ENCODE peak calls at places on chromosomes 3 and 15, in seven cellular contexts. I is effector memory CD4-positive, alpha-beta T cell; V is tibial nerve; B is H9; O is right lobe of liver; A is astrocyte; P is dorsolateral prefrontal cortex. S is an unnamed sample.

GRCh38 chr15:47987908-47988532 is 132.8 kb upstream of the SLC24A5 start:
- DNase-seq in I (no peak), V (peak), B (no peak), O (no peak), A (peak), P (no peak), S (no peak)

GRCh38 chr3:136428167-136428566 is 178.0 kb downstream of the PCCB start:
- DNase-seq in I (no peak), V (no peak), B (no peak), O (no peak), A (peak), P (no peak), S (no peak)

GRCh38 chr15:60799885-60800728 is 321.2 kb upstream of the ICE2 start:
- DNase-seq in I (no peak), V (no peak), B (no peak), O (no peak), A (peak), P (no peak), S (no peak)

GRCh38 chr3:66037986-66038369 is 740 bp downstream of the MAGI1 start:
- DNase-seq in I (no peak), V (no peak), B (no peak), O (peak), A (no peak), P (no peak), S (no peak)

GRCh38 chr3:27800261-27800660 is 78.1 kb upstream of the EOMES start:
- DNase-seq in I (no peak), V (no peak), B (no peak), O (no peak), A (no peak), P (no peak), S (no peak)

GRCh38 chr3:134361162-134361831 is 12.9 kb downstream of the AMOTL2 start:
- DNase-seq in I (no peak), V (no peak), B (no peak), O (peak), A (no peak), P (peak), S (no peak)

GRCh38 chr3:184642623-184643308 is 69.1 kb downstream of the MAGEF1 start:
- DNase-seq in I (no peak), V (no peak), B (no peak), O (no peak), A (no peak), P (no peak), S (no peak)

GRCh38 chr3:177338697-177339219 is 141.5 kb upstream of the TBL1XR1 start:
- DNase-seq in I (no peak), V (no peak), B (no peak), O (no peak), A (peak), P (no peak), S (no peak)

GRCh38 chr3:42071720-42072582 is 19.2 kb upstream of the TRAK1 start:
- DNase-seq in I (no peak), V (peak), B (peak), O (peak), A (peak), P (peak), S (peak)

GRCh38 chr3:143674100-143674968 is 173.9 kb downstream of the SLC9A9 start:
- DNase-seq in I (peak), V (peak), B (peak), O (peak), A (peak), P (peak), S (peak)

GRCh38 chr15:75790631-75791336 is 52.5 kb upstream of the UBE2Q2 start:
- DNase-seq in I (no peak), V (no peak), B (peak), O (no peak), A (no peak), P (no peak), S (no peak)

GRCh38 chr3:122890077-122890484 is 95.2 kb downstream of the SLC49A4 start:
- DNase-seq in I (no peak), V (peak), B (peak), O (no peak), A (peak), P (peak), S (peak)

GRCh38 chr15:69820819-69821218 is 276.9 kb downstream of the TLE3 start:
- DNase-seq in I (no peak), V (no peak), B (peak), O (no peak), A (peak), P (no peak), S (no peak)

GRCh38 chr3:65936908-65937638 is 101.6 kb downstream of the MAGI1 start:
- DNase-seq in I (no peak), V (no peak), B (no peak), O (no peak), A (no peak), P (no peak), S (no peak)

GRCh38 chr3:131453536-131453935 is 49.2 kb downstream of the MRPL3 start:
- DNase-seq in I (no peak), V (no peak), B (no peak), O (no peak), A (no peak), P (no peak), S (no peak)

GRCh38 chr3:46759239-46760152 is 41.8 kb upstream of the PRSS50 start:
- DNase-seq in I (no peak), V (no peak), B (no peak), O (no peak), A (no peak), P (no peak), S (no peak)

GRCh38 chr15:63006032-63006878 is 36.3 kb upstream of the TPM1 start:
- DNase-seq in I (no peak), V (no peak), B (no peak), O (no peak), A (no peak), P (no peak), S (no peak)

GRCh38 chr3:43248194-43248593 is 38.1 kb upstream of the SNRK start:
- DNase-seq in I (no peak), V (no peak), B (no peak), O (no peak), A (no peak), P (no peak), S (no peak)

GRCh38 chr3:32236377-32236776 is 2.1 kb upstream of the CMTM8 start:
- DNase-seq in I (no peak), V (no peak), B (no peak), O (peak), A (no peak), P (no peak), S (no peak)

GRCh38 chr3:8560608-8561007 is 59.0 kb downstream of the LMCD1 start:
- DNase-seq in I (no peak), V (no peak), B (no peak), O (no peak), A (peak), P (no peak), S (no peak)

GRCh38 chr3:37712918-37713819 is 148.5 kb upstream of the CTDSPL start:
- DNase-seq in I (no peak), V (no peak), B (no peak), O (no peak), A (peak), P (no peak), S (no peak)

GRCh38 chr15:37056168-37056893 is 44.0 kb downstream of the MEIS2 start:
- DNase-seq in I (no peak), V (no peak), B (no peak), O (no peak), A (peak), P (no peak), S (no peak)

GRCh38 chr15:52717924-52718323 is 38.7 kb upstream of the ATOSA start:
- DNase-seq in I (no peak), V (no peak), B (no peak), O (no peak), A (no peak), P (no peak), S (no peak)

GRCh38 chr3:150636258-150636657 is 33.1 kb downstream of the SELENOT start:
- DNase-seq in I (no peak), V (no peak), B (no peak), O (no peak), A (no peak), P (no peak), S (no peak)

GRCh38 chr3:184716652-184717607 is 5.1 kb upstream of the MAGEF1 start:
- DNase-seq in I (no peak), V (peak), B (peak), O (no peak), A (peak), P (no peak), S (no peak)

GRCh38 chr15:32851619-32852416 is 134.0 kb downstream of the GREM1 start:
- DNase-seq in I (no peak), V (no peak), B (no peak), O (no peak), A (peak), P (no peak), S (no peak)

GRCh38 chr15:51341366-51342248 is at the start of gene GLDN:
- DNase-seq in I (no peak), V (no peak), B (peak), O (peak), A (peak), P (peak), S (peak)

GRCh38 chr3:71514621-71515020 is 68.9 kb downstream of the FOXP1 start:
- DNase-seq in I (no peak), V (no peak), B (no peak), O (no peak), A (peak), P (no peak), S (no peak)

GRCh38 chr15:42338500-42338899 is 20.8 kb upstream of the CAPN3 start:
- DNase-seq in I (no peak), V (no peak), B (no peak), O (no peak), A (no peak), P (no peak), S (no peak)

GRCh38 chr3:176663376-176663775 is 533.9 kb downstream of the TBL1XR1 start:
- DNase-seq in I (no peak), V (no peak), B (no peak), O (no peak), A (peak), P (no peak), S (no peak)

GRCh38 chr3:50620420-50620819 is 3.5 kb downstream of the MAPKAPK3 start:
- DNase-seq in I (no peak), V (no peak), B (no peak), O (no peak), A (no peak), P (no peak), S (peak)

GRCh38 chr3:66583646-66584045 is 82.8 kb upstream of the LRIG1 start:
- DNase-seq in I (no peak), V (no peak), B (no peak), O (no peak), A (no peak), P (no peak), S (no peak)

GRCh38 chr3:179706233-179706632 is 53.4 kb downstream of the USP13 start:
- DNase-seq in I (no peak), V (no peak), B (no peak), O (peak), A (no peak), P (no peak), S (no peak)

GRCh38 chr3:123880998-123881561 is 3.1 kb downstream of the MYLK start:
- DNase-seq in I (no peak), V (no peak), B (peak), O (no peak), A (peak), P (peak), S (no peak)

GRCh38 chr3:188415196-188415595 is 261.2 kb downstream of the LPP start:
- DNase-seq in I (no peak), V (no peak), B (no peak), O (no peak), A (no peak), P (no peak), S (no peak)

GRCh38 chr15:25862469-25863066 is 559 bp downstream of the ATP10A start:
- DNase-seq in I (peak), V (no peak), B (peak), O (peak), A (no peak), P (no peak), S (no peak)

GRCh38 chr3:98986073-98986472 is 84.6 kb upstream of the DCBLD2 start:
- DNase-seq in I (no peak), V (no peak), B (peak), O (no peak), A (peak), P (no peak), S (no peak)

GRCh38 chr3:98980915-98981596 is 79.6 kb upstream of the DCBLD2 start:
- DNase-seq in I (no peak), V (no peak), B (no peak), O (no peak), A (peak), P (no peak), S (no peak)

GRCh38 chr3:98982336-98982735 is 80.8 kb upstream of the DCBLD2 start:
- DNase-seq in I (no peak), V (no peak), B (no peak), O (no peak), A (peak), P (no peak), S (no peak)

GRCh38 chr3:98985406-98985805 is 83.9 kb upstream of the DCBLD2 start:
- DNase-seq in I (no peak), V (no peak), B (no peak), O (no peak), A (no peak), P (no peak), S (no peak)

DNA sequence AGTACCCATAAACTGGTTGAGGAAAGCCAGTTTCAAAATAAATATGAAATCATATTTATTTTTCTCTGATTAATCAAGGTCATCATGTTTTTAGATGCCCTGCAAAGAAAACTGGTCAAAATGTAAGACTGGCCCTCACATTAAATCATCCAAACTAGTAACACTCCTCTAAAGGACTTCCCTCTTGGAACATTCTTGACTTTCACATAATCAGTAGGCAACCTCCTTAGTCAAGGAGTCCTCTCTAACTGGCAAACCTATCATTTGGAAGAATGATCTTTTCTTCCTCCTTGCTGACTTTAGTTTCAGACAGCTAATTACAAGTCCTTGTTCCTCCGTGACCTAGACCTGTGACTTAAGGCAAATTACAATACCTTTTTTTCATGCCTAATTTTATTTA is 82.5 kb upstream of the DCBLD2 start:
- DNase-seq in I (no peak), V (no peak), B (no peak), O (no peak), A (no peak), P (no peak), S (no peak)
- H3K27ac ChIP-seq in I (no peak), V (peak), B (no peak), O (no peak), A (peak), P (no peak), S (no peak)

DNA sequence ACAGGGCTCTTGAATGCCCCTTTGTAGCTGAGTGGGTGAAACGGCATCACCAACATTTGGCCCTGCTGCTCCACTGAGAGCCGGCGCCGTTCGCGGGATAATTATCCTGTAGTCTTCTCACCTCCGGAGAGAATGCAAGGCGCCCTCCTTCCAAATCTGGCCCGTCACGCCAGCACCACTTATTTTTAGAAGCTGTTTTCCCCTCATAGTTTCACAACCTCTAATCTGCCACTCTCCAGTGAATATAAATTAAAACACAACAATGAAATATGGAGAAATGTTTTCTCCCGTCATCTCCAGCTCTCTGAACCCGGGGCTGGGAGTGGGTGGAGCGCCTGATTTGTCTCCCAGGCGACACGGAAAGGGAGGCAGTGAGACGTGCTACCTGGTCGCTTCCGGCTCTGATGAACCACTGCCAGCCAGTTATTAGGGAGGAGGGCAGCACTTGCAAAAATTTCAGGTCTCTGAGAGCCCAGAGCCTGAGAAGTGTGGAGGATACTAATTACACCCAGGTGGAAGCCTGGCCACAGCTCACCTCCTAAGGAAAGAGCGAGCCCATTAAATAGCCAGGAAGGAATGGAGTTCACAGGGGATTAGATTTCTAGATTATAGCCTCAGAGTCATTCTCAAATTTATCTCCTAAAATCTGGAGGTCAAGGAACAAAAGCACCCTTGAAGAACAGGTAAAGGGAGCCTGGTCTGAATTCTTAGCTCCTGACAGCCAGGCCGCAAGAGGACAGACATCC is 58.8 kb downstream of the LIPC start:
- DNase-seq in I (no peak), V (no peak), B (no peak), O (no peak), A (no peak), P (no peak), S (no peak)
- H3K27ac ChIP-seq in I (no peak), V (no peak), B (no peak), O (no peak), A (no peak), P (no peak), S (peak)

DNA sequence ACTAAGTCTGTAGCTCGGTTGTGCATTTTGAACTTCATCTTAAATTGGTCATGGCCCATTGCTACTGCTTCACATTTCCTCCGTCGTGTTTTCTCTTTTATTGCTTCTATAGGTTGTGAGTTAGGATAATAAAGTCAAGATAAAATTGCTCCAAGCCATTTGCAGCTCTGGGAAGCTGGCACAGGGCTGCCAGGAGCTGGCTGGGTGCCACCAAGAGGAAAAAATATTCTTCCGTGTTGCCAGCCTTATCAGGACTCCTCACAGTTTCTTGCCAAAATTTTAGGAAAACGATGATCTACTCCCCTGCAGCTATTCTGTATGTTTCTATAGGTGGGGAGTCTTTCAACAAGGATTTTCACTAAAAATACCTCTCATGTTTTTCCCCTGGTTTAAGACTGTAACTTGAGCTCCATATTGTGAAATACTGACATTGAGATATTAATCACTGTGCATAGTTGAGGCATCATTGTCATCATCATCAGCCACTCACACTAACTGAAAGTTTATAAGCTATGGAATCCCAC is 55.5 kb upstream of the PIAS1 start:
- DNase-seq in I (no peak), V (no peak), B (no peak), O (no peak), A (peak), P (no peak), S (no peak)
- H3K27ac ChIP-seq in I (no peak), V (no peak), B (no peak), O (no peak), A (no peak), P (no peak), S (no peak)

DNA sequence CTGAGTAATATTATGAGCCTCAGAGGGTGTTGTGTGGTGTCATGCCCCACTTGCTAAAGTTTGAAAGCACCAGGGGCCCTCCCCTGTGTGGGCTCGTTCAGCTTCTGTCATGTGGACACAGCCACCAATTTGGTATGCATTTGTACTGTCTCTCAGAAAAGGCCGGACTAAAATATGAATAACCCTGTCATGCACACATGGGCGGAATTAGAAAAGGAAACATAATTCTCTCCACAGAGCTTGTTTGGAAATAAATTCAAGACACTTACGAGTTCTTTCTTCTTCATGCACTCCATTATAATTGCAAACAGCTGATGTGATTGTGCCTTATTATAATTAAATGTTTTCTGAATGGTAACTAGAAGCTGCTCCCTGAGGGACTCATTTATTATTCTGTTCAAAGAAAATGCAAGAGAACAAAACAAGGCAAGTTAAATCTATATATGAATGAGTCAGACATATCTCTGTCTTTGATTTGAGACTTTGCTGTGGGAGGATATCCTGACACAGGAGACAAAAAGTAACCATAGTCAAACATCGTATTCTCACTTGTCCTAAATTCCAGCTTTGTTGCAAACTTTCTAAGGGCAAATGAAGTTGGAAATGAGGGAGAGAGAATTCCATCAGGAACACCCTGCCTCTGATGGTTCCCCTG is 39.1 kb downstream of the TRPM1 start:
- DNase-seq in I (no peak), V (no peak), B (no peak), O (no peak), A (no peak), P (no peak), S (no peak)
- H3K27ac ChIP-seq in I (no peak), V (peak), B (no peak), O (no peak), A (no peak), P (no peak), S (no peak)

GRCh38 chr15:44713006-44713966 is 2.0 kb downstream of the B2M start:
- DNase-seq in I (no peak), V (no peak), B (no peak), O (no peak), A (peak), P (no peak), S (no peak)
- H3K27ac ChIP-seq in I (peak), V (peak), B (no peak), O (peak), A (no peak), P (peak), S (no peak)

GRCh38 chr15:38503497-38503896 is 49.6 kb downstream of the FAM98B start:
- DNase-seq in I (no peak), V (no peak), B (no peak), O (no peak), A (no peak), P (no peak), S (no peak)
- H3K27ac ChIP-seq in I (no peak), V (no peak), B (no peak), O (no peak), A (no peak), P (no peak), S (no peak)